ENCODE peak calls at places on chromosomes 13 and 19, in five cellular contexts. A, B, O, Q and H are unnamed samples.

GRCh38 chr13:51999525-51999924 is 11.7 kb downstream of the ATP7B start:
- DNase-seq in Q (no peak), A (no peak), O (no peak), B (peak; percentile 59), H (no peak)

GRCh38 chr13:72023895-72024294 is 156.9 kb upstream of the DACH1 start:
- DNase-seq in B (no peak), Q (no peak), O (no peak), A (no peak), H (no peak)

GRCh38 chr19:54418030-54418929 is 3.0 kb downstream of the TTYH1 start:
- DNase-seq in A (no peak), B (no peak), O (peak; percentile 2), Q (peak; percentile 43), H (no peak)

GRCh38 chr13:67096418-67096817 is 133.7 kb downstream of the PCDH9 start:
- DNase-seq in B (no peak), A (no peak), O (no peak), Q (no peak), H (no peak)

GRCh38 chr19:43957891-43958290 is 6.9 kb downstream of the ZNF221 start:
- DNase-seq in Q (no peak), A (no peak), B (no peak), O (peak; percentile 56), H (no peak)

GRCh38 chr19:23281663-23282276 is 31.6 kb upstream of the ZNF724 start:
- DNase-seq in B (no peak), A (no peak), O (no peak), Q (no peak), H (no peak)

GRCh38 chr13:49840266-49840665 is 47.8 kb upstream of the KPNA3 start:
- DNase-seq in Q (no peak), O (no peak), B (no peak), A (no peak), H (no peak)

GRCh38 chr13:98530236-98530635 is 46.7 kb downstream of the STK24 start:
- DNase-seq in B (no peak), O (no peak), Q (no peak), A (no peak), H (no peak)

GRCh38 chr13:23488442-23488841 is 54.9 kb upstream of the SACS start:
- DNase-seq in Q (no peak), B (peak; percentile 36), O (no peak), A (no peak), H (no peak)

GRCh38 chr19:58581227-58582141 is 8.3 kb upstream of the MZF1 start:
- DNase-seq in O (peak; percentile 63), B (no peak), Q (peak; percentile 92), A (no peak), H (peak; percentile 76)

GRCh38 chr13:31895687-31896086 is 135.9 kb upstream of the FRY start:
- DNase-seq in Q (no peak), B (no peak), A (no peak), O (no peak), H (no peak)

GRCh38 chr13:107144432-107144831 is 576.5 kb upstream of the ARGLU1 start:
- DNase-seq in O (no peak), A (no peak), B (peak; percentile 2), Q (no peak), H (no peak)

GRCh38 chr13:24148414-24149305 is 11.9 kb upstream of the SPATA13 start:
- DNase-seq in O (peak; percentile 98), B (peak; percentile 94), Q (no peak), A (peak; percentile 58), H (peak; percentile 96)

GRCh38 chr13:93624371-93624777 is 397.8 kb downstream of the GPC6 start:
- DNase-seq in Q (no peak), A (no peak), B (no peak), O (no peak), H (no peak)

GRCh38 chr13:60230593-60230992 is 66.9 kb upstream of the DIAPH3 start:
- DNase-seq in A (no peak), B (peak; percentile 92), Q (no peak), O (no peak), H (no peak)

GRCh38 chr19:19406878-19407639 is 1.6 kb downstream of the GATAD2A start:
- DNase-seq in B (peak; percentile 63), Q (peak; percentile 72), A (no peak), O (no peak), H (no peak)

GRCh38 chr19:41083516-41083915 is 4.7 kb upstream of the CYP2A13 start:
- DNase-seq in O (no peak), Q (no peak), B (peak; percentile 2), A (no peak), H (no peak)

GRCh38 chr19:459724-460511 is 915 bp downstream of the SHC2 start:
- DNase-seq in B (no peak), Q (peak; percentile 33), O (no peak), A (peak; percentile 98), H (no peak)

GRCh38 chr13:94710881-94711560 is 1.3 kb downstream of the SOX21 start:
- DNase-seq in Q (peak; percentile 35), O (no peak), B (no peak), A (no peak), H (no peak)

GRCh38 chr19:49932731-49933131 is 3.4 kb upstream of the NUP62 start:
- DNase-seq in Q (peak; percentile 73), A (no peak), O (no peak), B (no peak), H (no peak)